ENCODE peak calls at places on chromosomes 4 and X, in ten cellular contexts. One of them, this sample, is unnamed.

GRCh38 chrX:12497832-12498591 is 293.2 kb upstream of the PRPS2 start:
- DNase-seq in GM23248: no peak
- DNase-seq in left ventricle myocardium superior: no peak
- DNase-seq in fibroblast of gingiva: no peak
- DNase-seq in EH: no peak
- DNase-seq in stimulated activated CD8-positive, alpha-beta memory T cell treated with anti-CD3 and anti-CD28 coated beads, Interleukin-4, amount 100 ng/mL, for 1 hour: no peak
- DNase-seq in HuH-7.5: no peak
- DNase-seq in adipocyte: no peak
- DNase-seq in EL: no peak
- DNase-seq in breast epithelium: no peak
- DNase-seq in this sample: peak; percentile 2

GRCh38 chrX:38882894-38883620 is 81.8 kb downstream of the MID1IP1 start:
- DNase-seq in GM23248: peak; percentile 92
- DNase-seq in left ventricle myocardium superior: no peak
- DNase-seq in fibroblast of gingiva: peak; percentile 14
- DNase-seq in EH: peak; percentile 88
- DNase-seq in stimulated activated CD8-positive, alpha-beta memory T cell treated with anti-CD3 and anti-CD28 coated beads, Interleukin-4, amount 100 ng/mL, for 1 hour: no peak
- DNase-seq in HuH-7.5: no peak
- DNase-seq in adipocyte: peak; percentile 19
- DNase-seq in EL: peak; percentile 87
- DNase-seq in breast epithelium: no peak
- DNase-seq in this sample: peak; percentile 97

GRCh38 chrX:148382983-148383382 is 117.4 kb upstream of the AFF2 start:
- DNase-seq in GM23248: no peak
- DNase-seq in left ventricle myocardium superior: no peak
- DNase-seq in fibroblast of gingiva: no peak
- DNase-seq in EH: no peak
- DNase-seq in stimulated activated CD8-positive, alpha-beta memory T cell treated with anti-CD3 and anti-CD28 coated beads, Interleukin-4, amount 100 ng/mL, for 1 hour: no peak
- DNase-seq in HuH-7.5: no peak
- DNase-seq in adipocyte: no peak
- DNase-seq in EL: no peak
- DNase-seq in breast epithelium: no peak
- DNase-seq in this sample: no peak

GRCh38 chr4:139550724-139551429 is 5.1 kb downstream of the SETD7 start:
- DNase-seq in GM23248: peak; percentile 41
- DNase-seq in left ventricle myocardium superior: peak; percentile 39
- DNase-seq in fibroblast of gingiva: no peak
- DNase-seq in EH: peak; percentile 36
- DNase-seq in stimulated activated CD8-positive, alpha-beta memory T cell treated with anti-CD3 and anti-CD28 coated beads, Interleukin-4, amount 100 ng/mL, for 1 hour: no peak
- DNase-seq in HuH-7.5: no peak
- DNase-seq in adipocyte: peak; percentile 24
- DNase-seq in EL: no peak
- DNase-seq in breast epithelium: no peak
- DNase-seq in this sample: no peak

GRCh38 chrX:40380649-40381488 is 199.9 kb upstream of the ATP6AP2 start:
- DNase-seq in GM23248: no peak
- DNase-seq in left ventricle myocardium superior: peak; percentile 45
- DNase-seq in fibroblast of gingiva: no peak
- DNase-seq in EH: no peak
- DNase-seq in stimulated activated CD8-positive, alpha-beta memory T cell treated with anti-CD3 and anti-CD28 coated beads, Interleukin-4, amount 100 ng/mL, for 1 hour: no peak
- DNase-seq in HuH-7.5: no peak
- DNase-seq in adipocyte: no peak
- DNase-seq in EL: no peak
- DNase-seq in breast epithelium: no peak
- DNase-seq in this sample: no peak

GRCh38 chr4:37767546-37767945 is 58.9 kb upstream of the PGM2 start:
- DNase-seq in GM23248: peak; percentile 32
- DNase-seq in left ventricle myocardium superior: peak; percentile 79
- DNase-seq in fibroblast of gingiva: no peak
- DNase-seq in EH: peak; percentile 9
- DNase-seq in stimulated activated CD8-positive, alpha-beta memory T cell treated with anti-CD3 and anti-CD28 coated beads, Interleukin-4, amount 100 ng/mL, for 1 hour: no peak
- DNase-seq in HuH-7.5: no peak
- DNase-seq in adipocyte: peak; percentile 10
- DNase-seq in EL: peak; percentile 33
- DNase-seq in breast epithelium: peak; percentile 51
- DNase-seq in this sample: peak; percentile 56

GRCh38 chrX:128739539-128739938 is 687.3 kb upstream of the ACTRT1 start:
- DNase-seq in GM23248: no peak
- DNase-seq in left ventricle myocardium superior: no peak
- DNase-seq in fibroblast of gingiva: no peak
- DNase-seq in EH: no peak
- DNase-seq in stimulated activated CD8-positive, alpha-beta memory T cell treated with anti-CD3 and anti-CD28 coated beads, Interleukin-4, amount 100 ng/mL, for 1 hour: no peak
- DNase-seq in HuH-7.5: no peak
- DNase-seq in adipocyte: no peak
- DNase-seq in EL: no peak
- DNase-seq in breast epithelium: no peak
- DNase-seq in this sample: no peak

GRCh38 chrX:109472939-109473713 is 8.8 kb downstream of the GUCY2F start:
- DNase-seq in GM23248: peak; percentile 66
- DNase-seq in left ventricle myocardium superior: no peak
- DNase-seq in fibroblast of gingiva: peak; percentile 0
- DNase-seq in EH: peak; percentile 51
- DNase-seq in stimulated activated CD8-positive, alpha-beta memory T cell treated with anti-CD3 and anti-CD28 coated beads, Interleukin-4, amount 100 ng/mL, for 1 hour: no peak
- DNase-seq in HuH-7.5: no peak
- DNase-seq in adipocyte: peak; percentile 21
- DNase-seq in EL: peak; percentile 16
- DNase-seq in breast epithelium: no peak
- DNase-seq in this sample: peak; percentile 32

GRCh38 chr4:4182835-4183568 is 43.7 kb downstream of the OTOP1 start:
- DNase-seq in GM23248: peak; percentile 27
- DNase-seq in left ventricle myocardium superior: no peak
- DNase-seq in fibroblast of gingiva: no peak
- DNase-seq in EH: peak; percentile 4
- DNase-seq in stimulated activated CD8-positive, alpha-beta memory T cell treated with anti-CD3 and anti-CD28 coated beads, Interleukin-4, amount 100 ng/mL, for 1 hour: no peak
- DNase-seq in HuH-7.5: peak; percentile 26
- DNase-seq in adipocyte: peak; percentile 7
- DNase-seq in EL: no peak
- DNase-seq in breast epithelium: no peak
- DNase-seq in this sample: no peak

GRCh38 chr4:48271626-48272025 is 2.0 kb upstream of the TEC start:
- DNase-seq in GM23248: no peak
- DNase-seq in left ventricle myocardium superior: no peak
- DNase-seq in fibroblast of gingiva: no peak
- DNase-seq in EH: no peak
- DNase-seq in stimulated activated CD8-positive, alpha-beta memory T cell treated with anti-CD3 and anti-CD28 coated beads, Interleukin-4, amount 100 ng/mL, for 1 hour: no peak
- DNase-seq in HuH-7.5: no peak
- DNase-seq in adipocyte: no peak
- DNase-seq in EL: no peak
- DNase-seq in breast epithelium: no peak
- DNase-seq in this sample: no peak

GRCh38 chrX:71099736-71100135 is 4.1 kb downstream of the FOXO4 start:
- DNase-seq in GM23248: no peak
- DNase-seq in left ventricle myocardium superior: no peak
- DNase-seq in fibroblast of gingiva: no peak
- DNase-seq in EH: no peak
- DNase-seq in stimulated activated CD8-positive, alpha-beta memory T cell treated with anti-CD3 and anti-CD28 coated beads, Interleukin-4, amount 100 ng/mL, for 1 hour: no peak
- DNase-seq in HuH-7.5: no peak
- DNase-seq in adipocyte: no peak
- DNase-seq in EL: no peak
- DNase-seq in breast epithelium: no peak
- DNase-seq in this sample: no peak